ENCODE peak calls at places on chromosomes 12 and 14, in five cellular contexts. O is lower lobe of right lung; G is ureter; R is NCI-H1417; Q is CD8-positive, alpha-beta T cell. F is an unnamed sample.

GRCh38 chr12:94338395-94338794 is 121.3 kb downstream of the CEP83 start:
- DNase-seq in R (no peak), Q (no peak), O (no peak), G (no peak), F (no peak)

GRCh38 chr12:28409892-28410291 is 219.6 kb downstream of the CCDC91 start:
- DNase-seq in R (no peak), Q (no peak), G (no peak), O (no peak), F (peak)

GRCh38 chr12:32158525-32158924 is 51.9 kb downstream of the BICD1 start:
- DNase-seq in G (no peak), Q (no peak), R (no peak), O (no peak), F (no peak)

GRCh38 chr14:77195766-77196165 is 14.2 kb downstream of the TMEM63C start:
- DNase-seq in G (no peak), R (no peak), O (no peak), Q (no peak), F (no peak)

GRCh38 chr14:90381999-90382451 is 14.8 kb upstream of the CALM1 start:
- DNase-seq in R (peak), Q (no peak), G (peak), O (peak), F (no peak)

GRCh38 chr12:29333178-29333577 is 47.8 kb downstream of the ERGIC2 start:
- DNase-seq in G (no peak), R (no peak), O (no peak), Q (no peak), F (no peak)

GRCh38 chr12:48366131-48366530 is 15.4 kb upstream of the ZNF641 start:
- DNase-seq in G (no peak), R (no peak), Q (no peak), O (no peak), F (peak)

GRCh38 chr12:25884024-25884919 is 74.2 kb upstream of the RASSF8 start:
- DNase-seq in R (no peak), G (no peak), Q (no peak), O (no peak), F (no peak)

GRCh38 chr12:18578191-18578590 is 159.6 kb downstream of the PLCZ1 start:
- DNase-seq in G (no peak), O (no peak), R (no peak), Q (no peak), F (no peak)

GRCh38 chr12:5078423-5078822 is 34.7 kb downstream of the KCNA5 start:
- DNase-seq in R (peak), G (no peak), O (no peak), Q (no peak), F (no peak)

GRCh38 chr12:97535582-97535981 is 73.0 kb downstream of the RMST start:
- DNase-seq in O (no peak), R (no peak), G (no peak), Q (no peak), F (no peak)

GRCh38 chr12:40104461-40105264 is 1.2 kb downstream of the SLC2A13 start:
- DNase-seq in O (no peak), R (peak), G (no peak), Q (no peak), F (no peak)

GRCh38 chr12:75270157-75270556 is 60.0 kb downstream of the CAPS2 start:
- DNase-seq in Q (no peak), O (no peak), R (no peak), G (no peak), F (no peak)

GRCh38 chr12:121858662-121859572 is at the start of gene HPD:
- DNase-seq in G (peak), R (no peak), O (no peak), Q (no peak), F (no peak)

GRCh38 chr12:89464974-89465592 is 59.5 kb downstream of the GALNT4 start:
- DNase-seq in O (no peak), R (no peak), Q (no peak), G (no peak), F (no peak)

GRCh38 chr14:105430042-105430441 is 10.4 kb downstream of the MTA1 start:
- DNase-seq in G (no peak), R (no peak), O (no peak), Q (no peak), F (no peak)

GRCh38 chr12:24551368-24551767 is 397.5 kb downstream of the BCAT1 start:
- DNase-seq in O (no peak), G (no peak), Q (no peak), R (peak), F (no peak)

GRCh38 chr12:129532707-129533499 is 370.9 kb downstream of the TMEM132D start:
- DNase-seq in G (no peak), Q (no peak), O (no peak), R (no peak), F (no peak)

GRCh38 chr12:102816816-102817434 is 100.1 kb downstream of the PAH start:
- DNase-seq in Q (no peak), G (no peak), O (no peak), R (peak), F (peak)

GRCh38 chr12:93502802-93503623 is 35.7 kb downstream of the MRPL42 start:
- DNase-seq in O (no peak), R (no peak), G (peak), Q (peak), F (peak)

GRCh38 chr12:98955284-98955683 is 310.2 kb downstream of the APAF1 start:
- DNase-seq in G (no peak), Q (no peak), O (no peak), R (peak), F (peak)

GRCh38 chr12:109611223-109611622 is 37.6 kb downstream of the MVK start:
- DNase-seq in G (no peak), O (no peak), Q (no peak), R (no peak), F (no peak)

GRCh38 chr12:7431993-7432685 is 11.8 kb downstream of the CD163L1 start:
- DNase-seq in O (no peak), G (no peak), Q (no peak), R (no peak), F (no peak)

GRCh38 chr12:112881602-112882001 is 25.2 kb upstream of the OAS1 start:
- DNase-seq in Q (no peak), G (no peak), O (no peak), R (no peak), F (no peak)

GRCh38 chr12:29559194-29559593 is 61.7 kb upstream of the OVCH1 start:
- DNase-seq in G (no peak), O (no peak), R (no peak), Q (no peak), F (no peak)

GRCh38 chr12:3520168-3520567 is 29.2 kb downstream of the PRMT8 start:
- DNase-seq in Q (no peak), G (no peak), R (peak), O (no peak), F (peak)

GRCh38 chr12:3046441-3047200 is 30.6 kb upstream of the TSPAN9 start:
- DNase-seq in O (peak), G (no peak), R (no peak), Q (no peak), F (peak)

GRCh38 chr12:44342371-44342770 is 506.5 kb downstream of the TMEM117 start:
- DNase-seq in O (no peak), G (no peak), Q (no peak), R (no peak), F (no peak)